ENCODE peak calls at places on chromosomes 2 and 18, in eight cellular contexts. J, Q, M, I, O, D, Y and W are unnamed samples.

GRCh38 chr2:111694690-111695089 is 189.3 kb downstream of the ANAPC1 start:
- DNase-seq in J (no peak), Q (peak), M (no peak), I (no peak), O (no peak), D (peak), Y (no peak), W (peak)

GRCh38 chr18:29307231-29307630 is 1130.3 kb upstream of the CDH2 start:
- DNase-seq in J (no peak), Q (no peak), M (no peak), I (no peak), O (no peak), D (no peak), Y (no peak), W (no peak)

GRCh38 chr18:63741769-63742168 is 33.4 kb upstream of the SERPINB7 start:
- DNase-seq in J (no peak), Q (no peak), M (no peak), I (no peak), O (no peak), D (no peak), Y (no peak), W (no peak)

GRCh38 chr2:584863-585823 is 92.1 kb downstream of the TMEM18 start:
- DNase-seq in J (peak), Q (no peak), M (no peak), I (no peak), O (no peak), D (no peak), Y (no peak), W (no peak)

GRCh38 chr2:9950521-9951271 is 797 bp upstream of the GRHL1 start:
- DNase-seq in J (peak), Q (no peak), M (no peak), I (peak), O (peak), D (peak), Y (no peak), W (peak)

GRCh38 chr2:15302154-15302553 is 259.0 kb downstream of the NBAS start:
- DNase-seq in J (no peak), Q (no peak), M (no peak), I (no peak), O (no peak), D (no peak), Y (no peak), W (no peak)

GRCh38 chr2:32711219-32711618 is 83.4 kb downstream of the TTC27 start:
- DNase-seq in J (no peak), Q (no peak), M (no peak), I (no peak), O (no peak), D (peak), Y (no peak), W (no peak)

GRCh38 chr18:45793295-45793965 is 32.0 kb upstream of the SIGLEC15 start:
- DNase-seq in J (no peak), Q (no peak), M (peak), I (no peak), O (no peak), D (peak), Y (peak), W (no peak)

GRCh38 chr2:74872310-74872923 is 38.5 kb downstream of the HK2 start:
- DNase-seq in J (no peak), Q (no peak), M (no peak), I (no peak), O (no peak), D (no peak), Y (no peak), W (no peak)

GRCh38 chr18:63979409-63979908 is 9.6 kb downstream of the SERPINB8 start:
- DNase-seq in J (peak), Q (peak), M (peak), I (peak), O (peak), D (peak), Y (peak), W (peak)

GRCh38 chr2:207051345-207051959 is 112.1 kb downstream of the CPO start:
- DNase-seq in J (no peak), Q (no peak), M (no peak), I (no peak), O (no peak), D (no peak), Y (no peak), W (no peak)

GRCh38 chr18:24381126-24381525 is 16.5 kb downstream of the OSBPL1A start:
- DNase-seq in J (no peak), Q (no peak), M (no peak), I (no peak), O (no peak), D (no peak), Y (no peak), W (no peak)

GRCh38 chr18:61891271-61891670 is 1.5 kb downstream of the RNF152 start:
- DNase-seq in J (no peak), Q (no peak), M (no peak), I (no peak), O (no peak), D (no peak), Y (no peak), W (no peak)

GRCh38 chr2:207855591-207855990 is 85.9 kb upstream of the FZD5 start:
- DNase-seq in J (no peak), Q (no peak), M (no peak), I (no peak), O (no peak), D (no peak), Y (no peak), W (no peak)

GRCh38 chr2:240369725-240370585 is 65.5 kb upstream of the GPC1 start:
- DNase-seq in J (peak), Q (peak), M (peak), I (peak), O (peak), D (peak), Y (peak), W (peak)

GRCh38 chr2:23286765-23287155 is 98.2 kb upstream of the KLHL29 start:
- DNase-seq in J (peak), Q (peak), M (no peak), I (peak), O (no peak), D (peak), Y (no peak), W (peak)

GRCh38 chr2:77161009-77161408 is 361.2 kb downstream of the LRRTM4 start:
- DNase-seq in J (no peak), Q (no peak), M (no peak), I (no peak), O (no peak), D (no peak), Y (no peak), W (no peak)

GRCh38 chr2:40737180-40737579 is 285.3 kb upstream of the SLC8A1 start:
- DNase-seq in J (no peak), Q (no peak), M (no peak), I (no peak), O (no peak), D (no peak), Y (no peak), W (no peak)

GRCh38 chr18:23115683-23116096 is 19.6 kb upstream of the CABLES1 start:
- DNase-seq in J (no peak), Q (no peak), M (peak), I (no peak), O (no peak), D (peak), Y (no peak), W (no peak)

GRCh38 chr18:10051877-10052631 is 138.2 kb downstream of the VAPA start:
- DNase-seq in J (peak), Q (peak), M (no peak), I (no peak), O (peak), D (no peak), Y (no peak), W (no peak)

GRCh38 chr2:141782574-141782973 is 348.2 kb downstream of the LRP1B start:
- DNase-seq in J (no peak), Q (no peak), M (no peak), I (no peak), O (no peak), D (no peak), Y (no peak), W (no peak)

GRCh38 chr2:170969030-170969429 is 40.0 kb downstream of the GORASP2 start:
- DNase-seq in J (no peak), Q (no peak), M (no peak), I (no peak), O (no peak), D (no peak), Y (no peak), W (no peak)

GRCh38 chr2:170972508-170973224 is 43.6 kb downstream of the GORASP2 start:
- DNase-seq in J (no peak), Q (no peak), M (no peak), I (no peak), O (no peak), D (no peak), Y (no peak), W (no peak)

GRCh38 chr2:170967553-170967952 is 38.5 kb downstream of the GORASP2 start:
- DNase-seq in J (no peak), Q (no peak), M (no peak), I (no peak), O (no peak), D (no peak), Y (no peak), W (no peak)

GRCh38 chr2:170968205-170969003 is 39.4 kb downstream of the GORASP2 start:
- DNase-seq in J (no peak), Q (no peak), M (no peak), I (no peak), O (no peak), D (no peak), Y (no peak), W (no peak)

GRCh38 chr2:170969872-170970271 is 40.8 kb downstream of the GORASP2 start:
- DNase-seq in J (no peak), Q (no peak), M (no peak), I (no peak), O (no peak), D (no peak), Y (no peak), W (no peak)
- TF ChIP-seq POLR2A in J (no peak), Q (no peak), M (no peak), I (no peak), O (no peak), D (no peak), Y (no peak), W (no peak)

GRCh38 chr2:96156011-96156820 is 11.0 kb upstream of the DUSP2 start:
- DNase-seq in J (no peak), Q (no peak), M (no peak), I (no peak), O (no peak), D (no peak), Y (no peak), W (no peak)

GRCh38 chr2:96152301-96153165 is 7.3 kb upstream of the DUSP2 start:
- DNase-seq in J (no peak), Q (no peak), M (no peak), I (no peak), O (no peak), D (no peak), Y (no peak), W (peak)

GRCh38 chr2:96153291-96153713 is 8.1 kb upstream of the DUSP2 start:
- DNase-seq in J (no peak), Q (no peak), M (no peak), I (no peak), O (no peak), D (no peak), Y (no peak), W (no peak)

GRCh38 chr2:96153991-96154431 is 8.8 kb upstream of the DUSP2 start:
- DNase-seq in J (no peak), Q (no peak), M (no peak), I (no peak), O (no peak), D (no peak), Y (no peak), W (no peak)

GRCh38 chr2:96154506-96155380 is 9.5 kb upstream of the DUSP2 start:
- DNase-seq in J (no peak), Q (no peak), M (no peak), I (no peak), O (no peak), D (no peak), Y (no peak), W (no peak)
- TF ChIP-seq CTCF in J (no peak), Q (no peak), M (no peak), I (no peak), O (no peak), D (no peak), Y (no peak), W (no peak)

DNA sequence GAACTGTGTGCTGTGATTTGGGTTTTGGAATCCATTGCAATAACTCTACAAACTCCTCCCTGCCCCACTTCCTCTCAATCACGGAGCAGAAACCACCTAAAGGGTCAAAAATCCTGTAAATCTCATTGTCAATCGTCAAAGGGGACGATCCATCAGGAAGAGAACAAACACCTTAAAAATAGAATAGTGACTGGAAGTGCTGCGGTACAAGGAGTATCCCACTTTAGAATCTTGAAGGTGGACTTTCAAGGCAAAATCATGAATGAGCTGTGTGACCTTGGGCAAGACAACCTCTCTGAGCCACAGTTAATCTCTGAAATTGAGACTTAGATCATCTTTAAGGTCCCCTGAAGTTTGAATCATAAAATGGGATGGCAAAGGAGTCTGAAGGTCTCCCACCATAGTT is 5.9 kb downstream of the PMAIP1 start:
- DNase-seq in J (no peak), Q (no peak), M (no peak), I (no peak), O (no peak), D (no peak), Y (no peak), W (no peak)
- TF ChIP-seq POLR2A in J (no peak), Q (no peak), M (no peak), I (no peak), O (no peak), D (no peak), Y (no peak), W (no peak)

DNA sequence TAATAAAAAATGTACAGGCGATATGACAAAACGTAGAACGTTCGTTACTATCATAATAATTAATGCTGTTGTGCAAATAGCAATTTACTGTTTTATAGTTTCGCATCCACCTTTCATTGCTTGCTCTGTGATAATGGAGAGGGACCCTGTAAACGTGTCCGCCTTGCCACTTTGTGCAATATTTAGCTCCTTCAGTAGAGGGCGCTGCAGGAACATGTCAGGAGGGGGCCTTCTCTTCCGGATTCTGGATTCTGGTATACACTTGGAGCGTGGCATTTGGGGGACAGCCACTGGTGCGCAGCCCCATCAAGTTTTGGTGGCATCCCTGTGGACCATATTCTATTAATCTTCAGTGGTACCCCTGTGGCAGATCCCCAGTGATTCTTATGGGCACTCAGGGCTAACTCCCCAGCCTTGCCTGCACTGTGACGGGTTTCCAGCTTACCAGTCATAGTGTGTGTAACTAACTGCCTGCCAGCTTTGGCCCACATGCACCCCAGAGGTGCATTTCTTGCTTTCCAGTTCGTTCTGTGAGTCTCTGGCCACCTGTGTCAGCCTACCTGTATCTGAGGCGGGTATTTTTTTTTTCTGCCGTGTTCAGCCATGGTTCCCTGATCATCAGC is 140.3 kb downstream of the CYRIA start:
- DNase-seq in J (no peak), Q (peak), M (peak), I (no peak), O (no peak), D (no peak), Y (no peak), W (no peak)
- TF ChIP-seq CTCF in J (no peak), Q (no peak), M (peak), I (no peak), O (no peak), D (no peak), Y (peak), W (peak)

DNA sequence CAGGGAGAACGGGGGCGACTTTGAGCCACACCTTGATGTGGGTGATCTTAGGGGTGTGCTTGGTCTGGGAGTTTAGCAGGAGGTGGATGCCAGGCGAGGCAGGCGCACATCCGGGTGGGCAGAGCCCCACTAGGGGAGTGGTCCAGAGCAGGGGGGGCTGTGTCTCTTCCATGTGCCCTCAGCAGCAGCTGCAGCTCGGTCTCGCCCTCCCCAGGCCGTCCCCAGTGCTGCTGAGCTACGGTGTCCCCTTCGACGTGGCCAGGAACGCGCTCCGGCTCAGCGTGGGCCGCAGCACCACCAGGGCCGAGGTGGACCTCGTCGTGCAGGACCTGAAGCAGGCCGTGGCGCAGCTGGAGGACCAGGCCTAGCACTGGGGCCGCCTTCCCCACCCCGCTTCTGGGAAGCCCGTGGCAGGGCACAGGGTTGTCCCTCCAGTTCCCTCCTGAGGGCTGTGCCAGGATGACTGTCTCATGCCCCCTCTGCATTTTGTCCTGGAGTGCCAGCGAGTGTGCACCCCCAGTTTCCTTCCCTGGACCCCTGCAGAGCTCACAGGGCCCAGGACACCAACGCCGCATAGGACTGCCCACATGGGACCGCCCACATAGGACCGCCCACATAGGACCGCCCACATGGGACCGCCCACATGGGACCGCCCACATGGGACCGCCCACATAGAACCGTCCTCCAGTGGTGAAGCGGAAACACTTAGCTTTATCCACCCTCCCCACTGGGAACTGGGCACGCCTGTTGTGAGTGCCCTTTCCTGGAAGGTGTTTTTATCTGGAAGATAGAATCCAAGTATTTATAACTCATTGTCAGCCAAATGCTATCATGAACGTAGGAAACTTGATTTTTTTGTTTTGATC is 1.9 kb upstream of the ESPNL start:
- DNase-seq in J (no peak), Q (peak), M (peak), I (no peak), O (peak), D (peak), Y (no peak), W (peak)
- TF ChIP-seq POLR2A in J (no peak), Q (no peak), M (no peak), I (no peak), O (no peak), D (no peak), Y (no peak), W (no peak)

GRCh38 chr2:58448065-58448507 is 207.0 kb upstream of the FANCL start:
- DNase-seq in J (peak), Q (peak), M (peak), I (peak), O (no peak), D (peak), Y (no peak), W (peak)
- TF ChIP-seq CTCF in J (peak), Q (peak), M (peak), I (no peak), O (no peak), D (peak), Y (peak), W (no peak)

GRCh38 chr2:190974629-190975361 is 39.2 kb downstream of the STAT1 start:
- DNase-seq in J (no peak), Q (no peak), M (no peak), I (no peak), O (no peak), D (no peak), Y (no peak), W (no peak)

GRCh38 chr2:190972846-190973245 is 41.1 kb downstream of the STAT1 start:
- DNase-seq in J (no peak), Q (no peak), M (no peak), I (no peak), O (no peak), D (no peak), Y (no peak), W (no peak)

GRCh38 chr2:190973726-190974628 is 40.0 kb downstream of the STAT1 start:
- DNase-seq in J (no peak), Q (no peak), M (no peak), I (no peak), O (no peak), D (no peak), Y (no peak), W (no peak)

GRCh38 chr2:190972213-190972612 is 41.8 kb downstream of the STAT1 start:
- DNase-seq in J (no peak), Q (no peak), M (no peak), I (no peak), O (no peak), D (no peak), Y (no peak), W (no peak)

DNA sequence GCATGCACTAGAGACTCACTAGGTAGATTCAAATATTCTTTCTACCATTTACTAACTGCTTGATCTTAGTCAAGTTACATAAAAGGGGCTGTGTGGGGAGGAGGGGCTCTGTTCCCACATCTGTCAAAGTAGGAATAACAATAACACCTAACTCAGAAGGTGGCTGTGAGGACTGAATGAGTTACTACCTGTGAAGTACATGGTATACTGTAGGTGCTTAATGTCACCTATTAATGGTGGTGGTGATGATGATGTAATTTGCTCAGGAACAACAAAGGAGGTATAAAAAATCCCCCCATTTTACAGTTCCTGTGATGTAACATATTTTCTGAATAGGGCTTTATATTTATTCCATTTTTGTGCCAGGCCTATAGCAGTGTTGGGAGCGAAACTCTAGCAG is 40.7 kb downstream of the STAT1 start:
- DNase-seq in J (no peak), Q (no peak), M (no peak), I (no peak), O (no peak), D (no peak), Y (no peak), W (no peak)
- TF ChIP-seq POLR2A in J (no peak), Q (no peak), M (no peak), I (no peak), O (no peak), D (no peak), Y (no peak), W (no peak)

DNA sequence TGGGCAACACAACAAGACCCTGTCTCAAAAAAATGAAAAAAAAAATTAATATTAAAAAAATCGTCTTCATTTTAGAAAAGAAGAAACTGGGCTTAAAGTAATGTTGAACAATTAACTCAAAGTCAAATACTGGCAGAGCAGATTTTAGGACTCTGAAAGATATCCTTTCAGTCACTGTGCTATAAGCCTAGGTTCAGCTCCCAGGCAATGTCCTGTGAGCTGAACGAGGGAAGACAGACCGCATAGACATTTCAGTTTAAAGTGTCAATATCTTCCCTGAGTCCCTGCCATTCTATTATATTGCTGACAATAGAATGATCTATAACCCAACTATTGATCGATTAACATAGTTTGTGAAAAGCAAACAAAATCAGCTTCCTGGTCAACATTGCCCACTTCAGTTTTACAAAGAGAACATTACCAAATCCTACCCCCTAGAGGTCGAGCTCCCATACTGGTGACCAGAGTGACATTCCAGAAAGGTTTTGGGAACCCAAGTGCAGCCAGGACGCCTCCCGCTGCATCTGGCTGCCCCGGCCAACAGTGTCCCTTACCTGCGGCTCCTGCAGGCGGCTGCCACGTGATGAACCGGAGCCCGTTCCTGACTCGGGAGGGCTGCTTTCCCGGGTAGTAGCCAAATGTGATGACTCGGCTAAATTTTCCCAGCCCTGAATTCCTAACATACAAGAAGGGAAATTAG is 639 bp downstream of the MRO start:
- DNase-seq in J (peak), Q (no peak), M (no peak), I (peak), O (peak), D (peak), Y (peak), W (peak)
- TF ChIP-seq CTCF in J (no peak), Q (no peak), M (no peak), I (peak), O (no peak), D (no peak), Y (no peak), W (no peak)

GRCh38 chr18:79951545-79952456 is at the start of gene SLC66A2:
- DNase-seq in J (peak), Q (peak), M (peak), I (peak), O (peak), D (peak), Y (peak), W (peak)
- TF ChIP-seq POLR2A in J (peak), Q (peak), M (no peak), I (peak), O (no peak), D (peak), Y (peak), W (no peak)